ENCODE peak calls at places on chromosomes 12 and 14, in seven cellular contexts. One of them, this sample, is unnamed.

GRCh38 chr12:3199551-3200031 is 122.4 kb downstream of the TSPAN9 start:
- DNase-seq in stimulated activated effector memory CD8-positive, alpha-beta T cell treated with anti-CD3 and anti-CD28 coated beads, Interleukin-12 subunit alpha, Interleukin-12 subunit beta, amount 100 ng/mL, for 72 hours: no peak
- DNase-seq in hypothalamus: no peak
- DNase-seq in mucosa of descending colon: no peak
- DNase-seq in amniotic stem cell: no peak
- DNase-seq in progenitor cell of endocrine pancreas: peak
- DNase-seq in heart left ventricle: no peak
- DNase-seq in this sample: no peak

GRCh38 chr14:52318829-52319604 is 4.9 kb downstream of the PTGER2 start:
- DNase-seq in heart left ventricle: no peak
- DNase-seq in progenitor cell of endocrine pancreas: no peak
- DNase-seq in stimulated activated effector memory CD8-positive, alpha-beta T cell treated with anti-CD3 and anti-CD28 coated beads, Interleukin-12 subunit alpha, Interleukin-12 subunit beta, amount 100 ng/mL, for 72 hours: no peak
- DNase-seq in hypothalamus: no peak
- DNase-seq in mucosa of descending colon: no peak
- DNase-seq in amniotic stem cell: no peak
- DNase-seq in this sample: no peak

GRCh38 chr14:68547305-68548193 is 245.3 kb downstream of the ZFP36L1 start:
- DNase-seq in progenitor cell of endocrine pancreas: no peak
- DNase-seq in amniotic stem cell: peak
- DNase-seq in stimulated activated effector memory CD8-positive, alpha-beta T cell treated with anti-CD3 and anti-CD28 coated beads, Interleukin-12 subunit alpha, Interleukin-12 subunit beta, amount 100 ng/mL, for 72 hours: no peak
- DNase-seq in hypothalamus: no peak
- DNase-seq in heart left ventricle: no peak
- DNase-seq in mucosa of descending colon: no peak
- DNase-seq in this sample: no peak

GRCh38 chr14:89903340-89903965 is 51.1 kb downstream of the EFCAB11 start:
- DNase-seq in progenitor cell of endocrine pancreas: no peak
- DNase-seq in stimulated activated effector memory CD8-positive, alpha-beta T cell treated with anti-CD3 and anti-CD28 coated beads, Interleukin-12 subunit alpha, Interleukin-12 subunit beta, amount 100 ng/mL, for 72 hours: no peak
- DNase-seq in heart left ventricle: no peak
- DNase-seq in mucosa of descending colon: no peak
- DNase-seq in hypothalamus: no peak
- DNase-seq in amniotic stem cell: no peak
- DNase-seq in this sample: no peak

GRCh38 chr12:70660620-70661219 is 23.5 kb upstream of the PTPRB start:
- DNase-seq in heart left ventricle: no peak
- DNase-seq in progenitor cell of endocrine pancreas: no peak
- DNase-seq in stimulated activated effector memory CD8-positive, alpha-beta T cell treated with anti-CD3 and anti-CD28 coated beads, Interleukin-12 subunit alpha, Interleukin-12 subunit beta, amount 100 ng/mL, for 72 hours: no peak
- DNase-seq in amniotic stem cell: no peak
- DNase-seq in mucosa of descending colon: no peak
- DNase-seq in hypothalamus: no peak
- DNase-seq in this sample: no peak

GRCh38 chr12:117143008-117143532 is 43.9 kb upstream of the TESC start:
- DNase-seq in stimulated activated effector memory CD8-positive, alpha-beta T cell treated with anti-CD3 and anti-CD28 coated beads, Interleukin-12 subunit alpha, Interleukin-12 subunit beta, amount 100 ng/mL, for 72 hours: no peak
- DNase-seq in mucosa of descending colon: no peak
- DNase-seq in amniotic stem cell: no peak
- DNase-seq in progenitor cell of endocrine pancreas: no peak
- DNase-seq in heart left ventricle: no peak
- DNase-seq in hypothalamus: no peak
- DNase-seq in this sample: no peak

GRCh38 chr14:50363734-50364113 is 33.0 kb downstream of the CDKL1 start:
- DNase-seq in mucosa of descending colon: no peak
- DNase-seq in heart left ventricle: no peak
- DNase-seq in progenitor cell of endocrine pancreas: no peak
- DNase-seq in hypothalamus: no peak
- DNase-seq in amniotic stem cell: no peak
- DNase-seq in stimulated activated effector memory CD8-positive, alpha-beta T cell treated with anti-CD3 and anti-CD28 coated beads, Interleukin-12 subunit alpha, Interleukin-12 subunit beta, amount 100 ng/mL, for 72 hours: peak
- DNase-seq in this sample: no peak

GRCh38 chr12:120225852-120226640 is 25.1 kb upstream of the RPLP0 start:
- DNase-seq in progenitor cell of endocrine pancreas: no peak
- DNase-seq in hypothalamus: no peak
- DNase-seq in mucosa of descending colon: peak
- DNase-seq in heart left ventricle: no peak
- DNase-seq in amniotic stem cell: no peak
- DNase-seq in stimulated activated effector memory CD8-positive, alpha-beta T cell treated with anti-CD3 and anti-CD28 coated beads, Interleukin-12 subunit alpha, Interleukin-12 subunit beta, amount 100 ng/mL, for 72 hours: no peak
- DNase-seq in this sample: peak

GRCh38 chr14:69567563-69567962 is 7.1 kb downstream of the CCDC177 start:
- DNase-seq in mucosa of descending colon: no peak
- DNase-seq in hypothalamus: no peak
- DNase-seq in amniotic stem cell: no peak
- DNase-seq in progenitor cell of endocrine pancreas: no peak
- DNase-seq in heart left ventricle: no peak
- DNase-seq in stimulated activated effector memory CD8-positive, alpha-beta T cell treated with anti-CD3 and anti-CD28 coated beads, Interleukin-12 subunit alpha, Interleukin-12 subunit beta, amount 100 ng/mL, for 72 hours: no peak
- DNase-seq in this sample: no peak

GRCh38 chr12:3213171-3213570 is 136.0 kb downstream of the TSPAN9 start:
- DNase-seq in mucosa of descending colon: no peak
- DNase-seq in hypothalamus: no peak
- DNase-seq in amniotic stem cell: no peak
- DNase-seq in heart left ventricle: no peak
- DNase-seq in progenitor cell of endocrine pancreas: no peak
- DNase-seq in stimulated activated effector memory CD8-positive, alpha-beta T cell treated with anti-CD3 and anti-CD28 coated beads, Interleukin-12 subunit alpha, Interleukin-12 subunit beta, amount 100 ng/mL, for 72 hours: no peak
- DNase-seq in this sample: no peak

GRCh38 chr12:128637616-128638606 is 185.8 kb downstream of the SLC15A4 start:
- DNase-seq in heart left ventricle: no peak
- DNase-seq in stimulated activated effector memory CD8-positive, alpha-beta T cell treated with anti-CD3 and anti-CD28 coated beads, Interleukin-12 subunit alpha, Interleukin-12 subunit beta, amount 100 ng/mL, for 72 hours: no peak
- DNase-seq in mucosa of descending colon: no peak
- DNase-seq in hypothalamus: no peak
- DNase-seq in progenitor cell of endocrine pancreas: no peak
- DNase-seq in amniotic stem cell: no peak
- DNase-seq in this sample: no peak

GRCh38 chr12:42282301-42282700 is 43.6 kb downstream of the ZCRB1 start:
- DNase-seq in heart left ventricle: no peak
- DNase-seq in hypothalamus: no peak
- DNase-seq in mucosa of descending colon: no peak
- DNase-seq in amniotic stem cell: no peak
- DNase-seq in progenitor cell of endocrine pancreas: no peak
- DNase-seq in stimulated activated effector memory CD8-positive, alpha-beta T cell treated with anti-CD3 and anti-CD28 coated beads, Interleukin-12 subunit alpha, Interleukin-12 subunit beta, amount 100 ng/mL, for 72 hours: no peak
- DNase-seq in this sample: no peak

GRCh38 chr14:93962701-93963601 is 13.4 kb downstream of the ASB2 start:
- DNase-seq in stimulated activated effector memory CD8-positive, alpha-beta T cell treated with anti-CD3 and anti-CD28 coated beads, Interleukin-12 subunit alpha, Interleukin-12 subunit beta, amount 100 ng/mL, for 72 hours: peak
- DNase-seq in hypothalamus: no peak
- DNase-seq in amniotic stem cell: no peak
- DNase-seq in heart left ventricle: no peak
- DNase-seq in mucosa of descending colon: peak
- DNase-seq in progenitor cell of endocrine pancreas: no peak
- DNase-seq in this sample: no peak

GRCh38 chr12:124734224-124734788 is 129.4 kb downstream of the SCARB1 start:
- DNase-seq in mucosa of descending colon: no peak
- DNase-seq in hypothalamus: no peak
- DNase-seq in heart left ventricle: peak
- DNase-seq in progenitor cell of endocrine pancreas: no peak
- DNase-seq in amniotic stem cell: no peak
- DNase-seq in stimulated activated effector memory CD8-positive, alpha-beta T cell treated with anti-CD3 and anti-CD28 coated beads, Interleukin-12 subunit alpha, Interleukin-12 subunit beta, amount 100 ng/mL, for 72 hours: no peak
- DNase-seq in this sample: peak

GRCh38 chr12:132176358-132176919 is 32.2 kb downstream of the NOC4L start:
- DNase-seq in stimulated activated effector memory CD8-positive, alpha-beta T cell treated with anti-CD3 and anti-CD28 coated beads, Interleukin-12 subunit alpha, Interleukin-12 subunit beta, amount 100 ng/mL, for 72 hours: no peak
- DNase-seq in heart left ventricle: peak
- DNase-seq in progenitor cell of endocrine pancreas: no peak
- DNase-seq in hypothalamus: no peak
- DNase-seq in mucosa of descending colon: no peak
- DNase-seq in amniotic stem cell: no peak
- DNase-seq in this sample: no peak

GRCh38 chr12:93609281-93610192 is 37.1 kb downstream of the SOCS2 start:
- DNase-seq in amniotic stem cell: no peak
- DNase-seq in progenitor cell of endocrine pancreas: no peak
- DNase-seq in hypothalamus: no peak
- DNase-seq in mucosa of descending colon: no peak
- DNase-seq in heart left ventricle: no peak
- DNase-seq in stimulated activated effector memory CD8-positive, alpha-beta T cell treated with anti-CD3 and anti-CD28 coated beads, Interleukin-12 subunit alpha, Interleukin-12 subunit beta, amount 100 ng/mL, for 72 hours: no peak
- DNase-seq in this sample: no peak

GRCh38 chr12:124422570-124423523 is 128.0 kb downstream of the RFLNA start:
- DNase-seq in stimulated activated effector memory CD8-positive, alpha-beta T cell treated with anti-CD3 and anti-CD28 coated beads, Interleukin-12 subunit alpha, Interleukin-12 subunit beta, amount 100 ng/mL, for 72 hours: no peak
- DNase-seq in amniotic stem cell: peak
- DNase-seq in progenitor cell of endocrine pancreas: no peak
- DNase-seq in mucosa of descending colon: peak
- DNase-seq in hypothalamus: peak
- DNase-seq in heart left ventricle: peak
- DNase-seq in this sample: peak

GRCh38 chr12:101592448-101592847 is 2.3 kb upstream of the MYBPC1 start:
- DNase-seq in amniotic stem cell: no peak
- DNase-seq in mucosa of descending colon: no peak
- DNase-seq in heart left ventricle: no peak
- DNase-seq in stimulated activated effector memory CD8-positive, alpha-beta T cell treated with anti-CD3 and anti-CD28 coated beads, Interleukin-12 subunit alpha, Interleukin-12 subunit beta, amount 100 ng/mL, for 72 hours: no peak
- DNase-seq in progenitor cell of endocrine pancreas: no peak
- DNase-seq in hypothalamus: no peak
- DNase-seq in this sample: no peak

GRCh38 chr12:42326466-42327226 is 679 bp downstream of the PPHLN1 start:
- DNase-seq in stimulated activated effector memory CD8-positive, alpha-beta T cell treated with anti-CD3 and anti-CD28 coated beads, Interleukin-12 subunit alpha, Interleukin-12 subunit beta, amount 100 ng/mL, for 72 hours: no peak
- DNase-seq in mucosa of descending colon: peak
- DNase-seq in hypothalamus: no peak
- DNase-seq in progenitor cell of endocrine pancreas: no peak
- DNase-seq in amniotic stem cell: no peak
- DNase-seq in heart left ventricle: no peak
- DNase-seq in this sample: no peak

GRCh38 chr12:19761465-19761864 is 322.2 kb downstream of the AEBP2 start:
- DNase-seq in heart left ventricle: no peak
- DNase-seq in mucosa of descending colon: no peak
- DNase-seq in stimulated activated effector memory CD8-positive, alpha-beta T cell treated with anti-CD3 and anti-CD28 coated beads, Interleukin-12 subunit alpha, Interleukin-12 subunit beta, amount 100 ng/mL, for 72 hours: no peak
- DNase-seq in amniotic stem cell: no peak
- DNase-seq in progenitor cell of endocrine pancreas: no peak
- DNase-seq in hypothalamus: no peak
- DNase-seq in this sample: no peak

GRCh38 chr12:132723015-132723763 is 12.5 kb downstream of the PGAM5 start:
- DNase-seq in hypothalamus: no peak
- DNase-seq in mucosa of descending colon: no peak
- DNase-seq in heart left ventricle: peak
- DNase-seq in progenitor cell of endocrine pancreas: no peak
- DNase-seq in stimulated activated effector memory CD8-positive, alpha-beta T cell treated with anti-CD3 and anti-CD28 coated beads, Interleukin-12 subunit alpha, Interleukin-12 subunit beta, amount 100 ng/mL, for 72 hours: no peak
- DNase-seq in amniotic stem cell: no peak
- DNase-seq in this sample: no peak

GRCh38 chr12:110543252-110543959 is 39.7 kb downstream of the PPTC7 start:
- DNase-seq in heart left ventricle: peak
- DNase-seq in mucosa of descending colon: peak
- DNase-seq in progenitor cell of endocrine pancreas: no peak
- DNase-seq in hypothalamus: peak
- DNase-seq in amniotic stem cell: no peak
- DNase-seq in stimulated activated effector memory CD8-positive, alpha-beta T cell treated with anti-CD3 and anti-CD28 coated beads, Interleukin-12 subunit alpha, Interleukin-12 subunit beta, amount 100 ng/mL, for 72 hours: no peak
- DNase-seq in this sample: peak

GRCh38 chr14:72904840-72905561 is 11.1 kb upstream of the DPF3 start:
- DNase-seq in mucosa of descending colon: peak
- DNase-seq in hypothalamus: peak
- DNase-seq in stimulated activated effector memory CD8-positive, alpha-beta T cell treated with anti-CD3 and anti-CD28 coated beads, Interleukin-12 subunit alpha, Interleukin-12 subunit beta, amount 100 ng/mL, for 72 hours: peak
- DNase-seq in amniotic stem cell: peak
- DNase-seq in progenitor cell of endocrine pancreas: no peak
- DNase-seq in heart left ventricle: no peak
- DNase-seq in this sample: no peak

GRCh38 chr12:93130371-93131049 is 201.4 kb upstream of the EEA1 start:
- DNase-seq in mucosa of descending colon: no peak
- DNase-seq in amniotic stem cell: no peak
- DNase-seq in hypothalamus: no peak
- DNase-seq in stimulated activated effector memory CD8-positive, alpha-beta T cell treated with anti-CD3 and anti-CD28 coated beads, Interleukin-12 subunit alpha, Interleukin-12 subunit beta, amount 100 ng/mL, for 72 hours: no peak
- DNase-seq in heart left ventricle: no peak
- DNase-seq in progenitor cell of endocrine pancreas: no peak
- DNase-seq in this sample: no peak

GRCh38 chr12:57940915-57941164 is 527 bp upstream of the ATP23 start:
- DNase-seq in hypothalamus: no peak
- DNase-seq in stimulated activated effector memory CD8-positive, alpha-beta T cell treated with anti-CD3 and anti-CD28 coated beads, Interleukin-12 subunit alpha, Interleukin-12 subunit beta, amount 100 ng/mL, for 72 hours: no peak
- DNase-seq in mucosa of descending colon: no peak
- DNase-seq in progenitor cell of endocrine pancreas: no peak
- DNase-seq in amniotic stem cell: no peak
- DNase-seq in heart left ventricle: no peak
- DNase-seq in this sample: no peak

GRCh38 chr14:102622262-102622885 is 29.9 kb downstream of the RCOR1 start:
- DNase-seq in stimulated activated effector memory CD8-positive, alpha-beta T cell treated with anti-CD3 and anti-CD28 coated beads, Interleukin-12 subunit alpha, Interleukin-12 subunit beta, amount 100 ng/mL, for 72 hours: no peak
- DNase-seq in progenitor cell of endocrine pancreas: no peak
- DNase-seq in hypothalamus: no peak
- DNase-seq in mucosa of descending colon: no peak
- DNase-seq in heart left ventricle: no peak
- DNase-seq in amniotic stem cell: no peak
- DNase-seq in this sample: no peak

GRCh38 chr12:113232787-113233585 is 11.7 kb downstream of the TPCN1 start:
- DNase-seq in stimulated activated effector memory CD8-positive, alpha-beta T cell treated with anti-CD3 and anti-CD28 coated beads, Interleukin-12 subunit alpha, Interleukin-12 subunit beta, amount 100 ng/mL, for 72 hours: peak
- DNase-seq in hypothalamus: peak
- DNase-seq in mucosa of descending colon: no peak
- DNase-seq in amniotic stem cell: no peak
- DNase-seq in progenitor cell of endocrine pancreas: no peak
- DNase-seq in heart left ventricle: peak
- DNase-seq in this sample: no peak

GRCh38 chr14:64500088-64500487 is 3.5 kb downstream of the ZBTB25 start:
- DNase-seq in heart left ventricle: no peak
- DNase-seq in mucosa of descending colon: no peak
- DNase-seq in hypothalamus: no peak
- DNase-seq in stimulated activated effector memory CD8-positive, alpha-beta T cell treated with anti-CD3 and anti-CD28 coated beads, Interleukin-12 subunit alpha, Interleukin-12 subunit beta, amount 100 ng/mL, for 72 hours: no peak
- DNase-seq in progenitor cell of endocrine pancreas: no peak
- DNase-seq in amniotic stem cell: no peak
- DNase-seq in this sample: no peak

GRCh38 chr14:63544641-63545234 is 1.6 kb upstream of the PPP2R5E start:
- DNase-seq in stimulated activated effector memory CD8-positive, alpha-beta T cell treated with anti-CD3 and anti-CD28 coated beads, Interleukin-12 subunit alpha, Interleukin-12 subunit beta, amount 100 ng/mL, for 72 hours: no peak
- DNase-seq in mucosa of descending colon: no peak
- DNase-seq in heart left ventricle: no peak
- DNase-seq in progenitor cell of endocrine pancreas: no peak
- DNase-seq in amniotic stem cell: no peak
- DNase-seq in hypothalamus: no peak
- DNase-seq in this sample: no peak

GRCh38 chr12:107435072-107435471 is 250.5 kb upstream of the PWP1 start:
- DNase-seq in stimulated activated effector memory CD8-positive, alpha-beta T cell treated with anti-CD3 and anti-CD28 coated beads, Interleukin-12 subunit alpha, Interleukin-12 subunit beta, amount 100 ng/mL, for 72 hours: no peak
- DNase-seq in progenitor cell of endocrine pancreas: no peak
- DNase-seq in heart left ventricle: no peak
- DNase-seq in amniotic stem cell: no peak
- DNase-seq in hypothalamus: no peak
- DNase-seq in mucosa of descending colon: no peak
- DNase-seq in this sample: no peak

GRCh38 chr12:68538722-68539614 is 71.7 kb upstream of the RAP1B start:
- DNase-seq in stimulated activated effector memory CD8-positive, alpha-beta T cell treated with anti-CD3 and anti-CD28 coated beads, Interleukin-12 subunit alpha, Interleukin-12 subunit beta, amount 100 ng/mL, for 72 hours: peak
- DNase-seq in heart left ventricle: peak
- DNase-seq in amniotic stem cell: no peak
- DNase-seq in hypothalamus: no peak
- DNase-seq in mucosa of descending colon: no peak
- DNase-seq in progenitor cell of endocrine pancreas: no peak
- DNase-seq in this sample: no peak

GRCh38 chr14:100104523-100105300 is 39.5 kb downstream of the EVL start:
- DNase-seq in progenitor cell of endocrine pancreas: no peak
- DNase-seq in mucosa of descending colon: no peak
- DNase-seq in amniotic stem cell: no peak
- DNase-seq in heart left ventricle: no peak
- DNase-seq in stimulated activated effector memory CD8-positive, alpha-beta T cell treated with anti-CD3 and anti-CD28 coated beads, Interleukin-12 subunit alpha, Interleukin-12 subunit beta, amount 100 ng/mL, for 72 hours: no peak
- DNase-seq in hypothalamus: no peak
- DNase-seq in this sample: no peak